ENCODE peak calls at places on chromosomes 2 and 18, in six cellular contexts. B, I, G, Q, V and U are unnamed samples.

GRCh38 chr2:98465456-98466201 is 21.0 kb downstream of the INPP4A start:
- DNase-seq in B (no peak), I (no peak), G (peak), Q (peak), V (peak), U (peak)

GRCh38 chr2:36416370-36417165 is 61.0 kb downstream of the CRIM1 start:
- DNase-seq in B (no peak), I (no peak), G (no peak), Q (no peak), V (no peak), U (no peak)

GRCh38 chr2:176650101-176650500 is 380.9 kb downstream of the MTX2 start:
- DNase-seq in B (no peak), I (no peak), G (no peak), Q (no peak), V (no peak), U (no peak)

GRCh38 chr2:42053791-42054656 is 6.2 kb downstream of the PKDCC start:
- DNase-seq in B (no peak), I (no peak), G (no peak), Q (no peak), V (peak), U (no peak)

GRCh38 chr2:231671617-231672350 is 36.5 kb upstream of the PTMA start:
- DNase-seq in B (no peak), I (no peak), G (peak), Q (no peak), V (no peak), U (peak)

GRCh38 chr2:215338883-215339679 is 27.2 kb downstream of the ATIC start:
- DNase-seq in B (no peak), I (no peak), G (no peak), Q (no peak), V (no peak), U (no peak)

GRCh38 chr2:215579809-215580208 is 143.9 kb upstream of the FN1 start:
- DNase-seq in B (no peak), I (no peak), G (no peak), Q (no peak), V (no peak), U (no peak)

GRCh38 chr2:174635747-174636399 is 38.3 kb upstream of the WIPF1 start:
- DNase-seq in B (no peak), I (no peak), G (no peak), Q (no peak), V (no peak), U (no peak)

GRCh38 chr2:231429916-231430315 is 34.4 kb downstream of the NCL start:
- DNase-seq in B (no peak), I (no peak), G (no peak), Q (no peak), V (peak), U (no peak)

GRCh38 chr2:176129013-176129796 is at the start of gene HOXD8:
- DNase-seq in B (no peak), I (peak), G (no peak), Q (no peak), V (peak), U (no peak)

GRCh38 chr18:63119647-63120046 is 199.9 kb downstream of the BCL2 start:
- DNase-seq in B (no peak), I (peak), G (no peak), Q (no peak), V (no peak), U (no peak)

GRCh38 chr2:120985997-120986651 is 250.5 kb downstream of the GLI2 start:
- DNase-seq in B (no peak), I (no peak), G (no peak), Q (no peak), V (no peak), U (no peak)

GRCh38 chr2:203861197-203861596 is 6.4 kb upstream of the CTLA4 start:
- DNase-seq in B (no peak), I (no peak), G (no peak), Q (no peak), V (no peak), U (no peak)

GRCh38 chr2:26660363-26660962 is 19.3 kb upstream of the CIB4 start:
- DNase-seq in B (no peak), I (no peak), G (no peak), Q (no peak), V (no peak), U (no peak)

GRCh38 chr18:48956378-48956777 is 5.6 kb upstream of the SMAD7 start:
- DNase-seq in B (no peak), I (no peak), G (no peak), Q (no peak), V (no peak), U (no peak)